ENCODE peak calls at places on chromosomes 4 and X, in four cellular contexts. D is WERI-Rb-1, C is OCI-LY7, Y is fibroblast of pulmonary artery. O is an unnamed sample.
A peak's percentile ranks its signal among the peaks of the same experiment; 100 is the strongest.

GRCh38 chr4:121189351-121189750 is 25.2 kb upstream of the TNIP3 start:
- DNase-seq in D (no peak), C (no peak), Y (no peak), O (no peak)

GRCh38 chr4:3302164-3302785 is 9.5 kb downstream of the RGS12 start:
- DNase-seq in D (no peak), C (no peak), Y (no peak), O (peak; percentile 61)

GRCh38 chr4:186689476-186689875 is 34.2 kb downstream of the FAT1 start:
- DNase-seq in D (no peak), C (no peak), Y (no peak), O (no peak)

GRCh38 chrX:149962859-149963757 is 24.8 kb upstream of the EOLA2 start:
- DNase-seq in D (peak; percentile 45), C (peak; percentile 39), Y (peak; percentile 73), O (no peak)

GRCh38 chrX:154091678-154092077 is 5.8 kb downstream of the MECP2 start:
- DNase-seq in D (peak; percentile 65), C (no peak), Y (no peak), O (no peak)

GRCh38 chr4:187204389-187204920 is 480.8 kb upstream of the FAT1 start:
- DNase-seq in D (no peak), C (no peak), Y (no peak), O (no peak)

GRCh38 chr4:140296335-140296753 is 77.1 kb upstream of the SCOC start:
- DNase-seq in D (peak; percentile 60), C (no peak), Y (peak; percentile 75), O (no peak)

GRCh38 chr4:141807073-141807472 is 170.7 kb downstream of the IL15 start:
- DNase-seq in D (no peak), C (no peak), Y (peak; percentile 17), O (no peak)

GRCh38 chr4:52951016-52951415 is 88.9 kb downstream of the RASL11B start:
- DNase-seq in D (no peak), C (no peak), Y (peak; percentile 7), O (no peak)

GRCh38 chr4:105765690-105766407 is 57.3 kb downstream of the GSTCD start:
- DNase-seq in D (no peak), C (no peak), Y (peak; percentile 93), O (no peak)

GRCh38 chr4:48290146-48290772 is 20.6 kb upstream of the TEC start:
- DNase-seq in D (peak; percentile 23), C (peak; percentile 9), Y (peak; percentile 31), O (no peak)

GRCh38 chrX:94401426-94401825 is 727.4 kb downstream of the FAM133A start:
- DNase-seq in D (no peak), C (no peak), Y (no peak), O (no peak)

GRCh38 chr4:147361726-147362125 is 119.2 kb upstream of the EDNRA start:
- DNase-seq in D (no peak), C (no peak), Y (peak; percentile 94), O (no peak)

GRCh38 chrX:101223226-101223625 is 3.6 kb downstream of the DRP2 start:
- DNase-seq in D (no peak), C (no peak), Y (no peak), O (no peak)

GRCh38 chr4:164748375-164748774 is 5.6 kb upstream of the SMIM31 start:
- DNase-seq in D (no peak), C (peak; percentile 37), Y (peak; percentile 49), O (no peak)

GRCh38 chr4:73221734-73222133 is 36.9 kb downstream of the ANKRD17 start:
- DNase-seq in D (no peak), C (no peak), Y (no peak), O (no peak)

GRCh38 chr4:73224886-73225285 is 33.7 kb downstream of the ANKRD17 start:
- DNase-seq in D (no peak), C (no peak), Y (no peak), O (no peak)

GRCh38 chr4:73222466-73223257 is 35.9 kb downstream of the ANKRD17 start:
- DNase-seq in D (peak; percentile 68), C (peak; percentile 73), Y (peak; percentile 97), O (no peak)

GRCh38 chr4:73220815-73221214 is 37.8 kb downstream of the ANKRD17 start:
- DNase-seq in D (no peak), C (no peak), Y (no peak), O (no peak)

GRCh38 chr4:73223258-73223651 is 35.3 kb downstream of the ANKRD17 start:
- DNase-seq in D (no peak), C (no peak), Y (no peak), O (no peak)
- H3K4me3 ChIP-seq in D (peak overlapping the region; percentile 63), C (no peak overlapping the region), Y (peak overlapping the region; percentile 75), O (peak overlapping the region; percentile 44)

GRCh38 chr4:54090804-54091623 is 8.9 kb upstream of the GSX2 start:
- DNase-seq in D (no peak), C (no peak), Y (no peak), O (peak; percentile 79)
- H3K4me3 ChIP-seq in D (peak overlapping the region; percentile 57), C (peak overlapping the region; percentile 63), Y (peak overlapping the region; percentile 65), O (peak overlapping the region; percentile 35)

GRCh38 chrX:148500428-148501120 is at the start of gene AFF2:
- DNase-seq in D (peak; percentile 53), C (peak; percentile 86), Y (peak; percentile 9), O (peak; percentile 84)
- H3K4me3 ChIP-seq in D (peak within 1 kb of the TSS; percentile 68), C (peak within 1 kb of the TSS; percentile 89), Y (peak within 1 kb of the TSS; percentile 34), O (peak within 1 kb of the TSS; percentile 46)

DNA sequence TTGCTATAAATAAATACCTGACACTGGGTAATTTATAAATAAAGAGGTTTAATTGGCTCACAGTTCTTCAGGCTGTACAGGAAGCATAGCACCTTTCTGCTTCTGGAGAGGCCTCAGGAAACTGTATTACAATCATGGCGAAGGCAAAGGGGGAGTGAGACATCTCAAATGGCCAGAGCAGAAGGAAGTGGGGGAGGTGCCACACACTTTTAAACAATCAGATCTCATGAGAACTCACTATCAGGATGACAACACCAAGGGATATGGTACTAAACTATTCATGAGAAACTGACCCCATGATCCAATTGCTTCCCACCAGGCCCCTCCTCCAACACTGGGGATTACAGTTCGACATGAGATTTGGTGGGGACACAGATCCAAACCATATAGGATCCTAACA is 11.7 kb upstream of the TCEAL9 start:
- DNase-seq in D (no peak), C (no peak), Y (peak; percentile 47), O (no peak)
- H3K4me3 ChIP-seq in D (no peak overlapping the region), C (no peak overlapping the region), Y (no peak overlapping the region), O (no peak overlapping the region)

GRCh38 chr4:169952236-169953088 is 73.7 kb downstream of the MFAP3L start:
- DNase-seq in D (no peak), C (no peak), Y (no peak), O (no peak)
- H3K4me3 ChIP-seq in D (no peak overlapping the region), C (no peak overlapping the region), Y (no peak overlapping the region), O (no peak overlapping the region)

DNA sequence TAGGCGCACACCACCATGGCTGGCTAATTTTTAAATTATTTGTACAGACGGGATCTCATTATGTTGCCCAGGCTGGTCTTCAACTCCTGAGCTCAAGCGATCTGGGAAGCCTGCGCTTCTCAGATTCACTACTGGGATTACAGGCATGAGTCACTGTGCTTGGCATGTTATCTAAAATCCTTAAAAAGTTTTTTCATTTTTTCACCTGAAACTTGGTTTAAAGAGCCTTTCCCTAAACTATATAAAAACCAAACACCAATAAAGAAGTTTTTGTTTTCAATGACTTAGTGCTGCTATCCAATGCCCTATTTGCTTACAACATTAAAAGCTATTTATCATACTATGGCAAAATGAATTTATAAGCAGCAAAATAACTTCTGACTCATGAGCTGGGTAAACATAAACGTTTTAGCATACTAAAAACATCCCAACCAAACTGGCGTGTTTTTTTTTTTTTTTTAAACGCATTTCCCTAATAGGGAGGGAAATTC is 127.8 kb downstream of the UBE2K start:
- DNase-seq in D (no peak), C (no peak), Y (peak; percentile 49), O (no peak)
- H3K4me3 ChIP-seq in D (no peak overlapping the region), C (no peak overlapping the region), Y (no peak overlapping the region), O (no peak overlapping the region)

O was measured in left lung.